ENCODE peak calls at places on chromosomes 16 and 17, in five cellular contexts. B, D, R, C and W are unnamed samples.

GRCh38 chr16:11665071-11665491 is 3.2 kb upstream of the SNN start:
- DNase-seq in C (no peak), D (peak), B (no peak), R (no peak), W (no peak)

GRCh38 chr16:29925173-29925804 is 737 bp downstream of the KCTD13 start:
- DNase-seq in C (no peak), B (peak), D (peak), R (no peak), W (no peak)

GRCh38 chr17:74241434-74241833 is 28.1 kb downstream of the TTYH2 start:
- DNase-seq in C (no peak), R (no peak), D (no peak), B (no peak), W (no peak)

GRCh38 chr17:77712578-77712977 is 245.9 kb upstream of the TNRC6C start:
- DNase-seq in D (no peak), C (no peak), B (no peak), R (no peak), W (no peak)

GRCh38 chr17:65370669-65371126 is 190.8 kb downstream of the AXIN2 start:
- DNase-seq in R (no peak), D (peak), C (no peak), B (no peak), W (peak)

GRCh38 chr17:80025796-80026195 is 9.9 kb downstream of the TBC1D16 start:
- DNase-seq in B (no peak), D (no peak), R (no peak), C (no peak), W (no peak)

GRCh38 chr17:66444001-66444400 is 141.6 kb downstream of the PRKCA start:
- DNase-seq in R (no peak), C (no peak), D (no peak), B (no peak), W (no peak)

GRCh38 chr16:82703156-82703555 is 76.4 kb downstream of the CDH13 start:
- DNase-seq in R (no peak), C (no peak), D (no peak), B (no peak), W (no peak)

GRCh38 chr17:76307299-76307965 is 644 bp downstream of the QRICH2 start:
- DNase-seq in C (no peak), D (no peak), R (no peak), B (no peak), W (no peak)

GRCh38 chr16:10862432-10862831 is 14.6 kb upstream of the CIITA start:
- DNase-seq in R (no peak), C (peak), D (no peak), B (peak), W (no peak)

GRCh38 chr17:15918661-15919259 is 26.2 kb upstream of the ADORA2B start:
- DNase-seq in D (no peak), R (no peak), C (no peak), B (no peak), W (no peak)

GRCh38 chr17:63974594-63975192 is 2.0 kb upstream of the SCN4A start:
- DNase-seq in C (peak), R (no peak), B (peak), D (no peak), W (no peak)

GRCh38 chr17:42049834-42050359 is 504 bp downstream of the C17orf113 start:
- DNase-seq in R (no peak), D (no peak), B (no peak), C (no peak), W (no peak)

GRCh38 chr17:14616508-14616907 is 315.6 kb downstream of the HS3ST3B1 start:
- DNase-seq in D (no peak), B (no peak), R (no peak), C (peak), W (no peak)

GRCh38 chr16:4894276-4895150 is 42.4 kb downstream of the PPL start:
- DNase-seq in B (no peak), C (no peak), D (no peak), R (no peak), W (no peak)

GRCh38 chr16:5508371-5508770 is 410.8 kb upstream of the EEF2KMT start:
- DNase-seq in B (no peak), D (no peak), R (no peak), C (no peak), W (no peak)

GRCh38 chr16:84700518-84701277 is 898 bp downstream of the USP10 start:
- DNase-seq in R (peak), D (no peak), C (no peak), B (peak), W (no peak)

GRCh38 chr16:89924298-89924924 is 1.3 kb downstream of the TUBB3 start:
- DNase-seq in R (no peak), D (peak), C (no peak), B (peak), W (no peak)